ENCODE peak calls at places on chromosome 11, in four cellular contexts. G, W, U and P are unnamed samples.

GRCh38 chr11:124879229-124879998 is 14.2 kb downstream of the ROBO3 start:
- DNase-seq in G (no peak), W (no peak), U (no peak), P (no peak)

GRCh38 chr11:59185412-59185811 is 13.5 kb downstream of the DTX4 start:
- DNase-seq in G (no peak), W (no peak), U (no peak), P (no peak)

GRCh38 chr11:1751521-1751921 is 1.1 kb upstream of the IFITM10 start:
- DNase-seq in G (peak; percentile 36), W (no peak), U (no peak), P (no peak)

GRCh38 chr11:100445231-100445735 is 241.8 kb upstream of the ARHGAP42 start:
- DNase-seq in G (no peak), W (peak; percentile 14), U (no peak), P (peak; percentile 14)

GRCh38 chr11:37574361-37574760 is 976.3 kb upstream of the RAG2 start:
- DNase-seq in G (no peak), W (peak; percentile 77), U (no peak), P (no peak)

GRCh38 chr11:95078526-95078925 is 11.1 kb upstream of the ENDOD1 start:
- DNase-seq in G (no peak), W (no peak), U (no peak), P (no peak)

GRCh38 chr11:8252388-8252787 is 11.3 kb downstream of the LMO1 start:
- DNase-seq in G (no peak), W (no peak), U (no peak), P (no peak)

GRCh38 chr11:110022548-110022947 is 70.6 kb upstream of the ZC3H12C start:
- DNase-seq in G (no peak), W (no peak), U (no peak), P (no peak)

GRCh38 chr11:94577841-94578240 is 10.7 kb downstream of the PIWIL4 start:
- DNase-seq in G (no peak), W (no peak), U (no peak), P (no peak)

GRCh38 chr11:126754850-126755426 is 245.6 kb downstream of the KIRREL3 start:
- DNase-seq in G (no peak), W (no peak), U (no peak), P (no peak)

GRCh38 chr11:38839076-38839475 is 2241.0 kb upstream of the RAG2 start:
- DNase-seq in G (no peak), W (no peak), U (no peak), P (no peak)
- H3K27ac ChIP-seq in G (no peak overlapping the region), W (no peak overlapping the region), U (no peak overlapping the region), P (no peak overlapping the region)

GRCh38 chr11:19958218-19958617 is 202.1 kb downstream of the DBX1 start:
- DNase-seq in G (no peak), W (no peak), U (no peak), P (no peak)
- H3K27ac ChIP-seq in G (peak overlapping the region; percentile 18), W (no peak overlapping the region), U (no peak overlapping the region), P (no peak overlapping the region)

DNA sequence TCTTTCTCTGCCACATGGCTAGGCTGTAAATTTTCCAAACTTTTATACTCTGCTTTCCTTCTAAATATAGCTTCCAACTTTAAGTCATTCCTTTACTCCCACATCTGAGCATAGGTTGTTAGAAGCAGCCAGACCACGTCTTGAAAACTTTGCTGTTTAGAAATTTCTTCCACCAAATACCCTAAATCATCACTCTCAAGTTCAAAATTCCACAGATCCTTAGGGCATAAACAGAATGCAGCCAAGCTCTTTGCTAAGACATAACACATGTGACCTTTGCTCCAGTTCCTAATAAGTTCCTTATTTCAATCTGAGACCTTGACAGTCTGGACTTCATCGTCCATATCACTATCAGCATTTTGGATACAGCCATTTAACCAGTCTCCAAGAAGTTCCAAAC is 749.9 kb downstream of the METTL15 start:
- DNase-seq in G (no peak), W (no peak), U (no peak), P (no peak)
- H3K27ac ChIP-seq in G (no peak overlapping the region), W (no peak overlapping the region), U (no peak overlapping the region), P (no peak overlapping the region)

GRCh38 chr11:47127213-47127612 is 49.5 kb downstream of the ARFGAP2 start:
- DNase-seq in G (no peak), W (no peak), U (no peak), P (no peak)

GRCh38 chr11:47132981-47133380 is 43.7 kb downstream of the ARFGAP2 start:
- DNase-seq in G (no peak), W (no peak), U (no peak), P (no peak)

GRCh38 chr11:47132490-47132889 is 44.2 kb downstream of the ARFGAP2 start:
- DNase-seq in G (no peak), W (no peak), U (no peak), P (no peak)

GRCh38 chr11:47131136-47131535 is 45.5 kb downstream of the ARFGAP2 start:
- DNase-seq in G (no peak), W (no peak), U (no peak), P (no peak)

DNA sequence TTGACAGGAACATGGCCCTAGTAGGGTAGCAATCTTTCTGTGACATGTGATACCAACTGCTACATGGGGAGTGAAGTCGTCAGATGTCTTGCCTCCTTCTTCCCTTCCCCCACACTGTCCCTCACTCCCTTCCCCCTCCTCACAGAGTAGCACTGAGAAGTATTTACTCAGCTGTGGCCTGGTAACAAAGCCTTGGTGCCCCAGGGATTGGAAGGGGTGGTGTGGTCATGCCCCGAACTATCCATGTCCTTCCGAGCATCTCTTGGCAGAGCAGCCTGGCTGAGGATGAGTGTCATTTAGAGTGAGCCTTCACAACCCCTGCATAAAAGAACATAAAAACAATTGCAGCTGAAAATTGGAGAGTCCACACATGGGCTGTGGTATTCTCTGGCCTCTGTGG is 46.1 kb downstream of the ARFGAP2 start:
- DNase-seq in G (no peak), W (no peak), U (no peak), P (no peak)
- H3K27ac ChIP-seq in G (no peak overlapping the region), W (no peak overlapping the region), U (peak overlapping the region; percentile 45), P (no peak overlapping the region)

GRCh38 chr11:65489706-65490310 is 9.0 kb upstream of the MALAT1 start:
- DNase-seq in G (peak; percentile 46), W (peak; percentile 57), U (no peak), P (no peak)
- H3K27ac ChIP-seq in G (peak overlapping the region; percentile 97), W (peak overlapping the region; percentile 100), U (no peak overlapping the region), P (peak overlapping the region; percentile 100)

DNA sequence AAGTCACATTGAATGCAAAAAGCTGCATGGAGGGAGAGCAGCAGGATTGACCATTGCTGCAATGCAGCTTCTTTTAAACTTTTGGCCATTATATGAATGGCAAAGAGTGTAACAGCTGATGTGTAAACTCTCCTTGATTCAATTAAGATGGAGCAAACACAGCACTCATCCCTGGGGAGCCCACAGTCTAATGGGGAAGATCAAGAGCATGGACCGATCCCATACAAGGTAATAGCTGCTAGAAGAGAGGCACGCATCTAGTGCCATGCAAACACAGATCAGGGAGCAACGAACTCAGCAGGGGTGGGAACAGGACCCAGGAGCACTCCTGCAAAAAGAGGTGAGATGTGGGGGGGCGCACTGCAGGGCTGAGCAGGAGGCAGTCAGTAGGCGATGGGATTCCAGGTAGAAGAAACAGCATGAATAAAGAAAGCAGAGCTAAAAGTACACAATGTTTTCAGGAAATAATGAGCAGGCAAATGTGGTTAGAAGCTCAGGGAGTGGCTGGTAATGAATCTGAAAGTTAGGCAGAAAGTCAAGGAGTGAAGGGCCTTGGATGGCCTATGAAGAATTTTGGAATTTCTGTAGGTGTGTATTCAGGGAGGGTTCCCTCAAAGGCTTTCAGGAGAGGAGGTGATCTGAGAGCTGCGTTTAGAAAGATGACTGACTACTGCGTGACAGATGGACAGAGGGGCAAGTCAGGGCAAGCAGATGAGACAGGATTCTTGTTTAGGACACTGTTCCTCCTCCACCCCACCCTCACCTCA is 17.2 kb upstream of the BMAL1 start:
- DNase-seq in G (no peak), W (peak; percentile 8), U (no peak), P (no peak)
- H3K27ac ChIP-seq in G (peak overlapping the region; percentile 80), W (peak overlapping the region; percentile 83), U (no peak overlapping the region), P (no peak overlapping the region)

GRCh38 chr11:64097468-64098317 is 62.0 kb downstream of the FLRT1 start:
- DNase-seq in G (no peak), W (no peak), U (no peak), P (no peak)
- H3K27ac ChIP-seq in G (no peak overlapping the region), W (no peak overlapping the region), U (no peak overlapping the region), P (peak overlapping the region; percentile 83)

GRCh38 chr11:118689852-118690552 is 10.6 kb upstream of the TREH start:
- DNase-seq in G (peak; percentile 93), W (peak; percentile 73), U (peak; percentile 89), P (peak; percentile 94)

GRCh38 chr11:118689503-118689851 is 10.0 kb upstream of the TREH start:
- DNase-seq in G (peak; percentile 24), W (no peak), U (no peak), P (no peak)

GRCh38 chr11:118691926-118692830 is 12.7 kb upstream of the TREH start:
- DNase-seq in G (no peak), W (peak; percentile 31), U (no peak), P (no peak)

GRCh38 chr11:118688851-118689502 is 9.5 kb upstream of the TREH start:
- DNase-seq in G (no peak), W (no peak), U (no peak), P (no peak)

DNA sequence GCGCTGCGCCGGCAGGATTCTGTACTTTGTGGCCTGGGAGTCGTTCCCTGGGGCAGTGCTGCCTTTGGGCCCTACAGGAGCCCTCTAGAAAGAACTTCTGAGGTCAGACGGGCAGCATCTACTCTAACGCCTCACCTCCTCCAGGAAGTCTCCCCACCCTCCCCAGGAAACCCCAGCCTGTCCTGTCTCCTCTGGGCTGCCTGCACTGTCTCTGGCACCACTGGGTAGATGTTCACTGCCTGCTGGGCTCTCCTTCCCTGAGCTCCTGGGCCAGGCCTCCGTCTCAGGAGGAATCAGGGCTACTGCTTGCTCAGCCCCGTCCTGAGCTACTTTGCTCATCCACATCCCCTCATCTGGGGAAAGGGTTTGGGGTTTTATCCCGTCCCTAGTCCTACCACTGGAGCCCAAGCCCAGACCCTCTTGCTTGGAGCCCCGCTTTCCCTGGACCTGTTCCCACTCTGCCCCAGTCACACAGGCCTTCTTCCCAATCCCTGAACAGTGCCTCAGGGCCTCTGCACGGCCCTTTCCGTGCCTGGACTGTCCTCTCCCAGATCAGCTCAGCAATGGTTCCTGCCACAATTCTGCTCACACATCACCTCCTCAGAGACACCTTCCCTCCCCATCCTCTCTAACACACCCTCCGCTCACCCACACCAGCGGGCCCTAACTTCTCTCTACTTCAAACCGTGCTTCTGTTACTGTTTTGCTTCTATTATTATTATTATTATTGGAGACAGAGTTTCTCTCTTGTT is 11.3 kb upstream of the TREH start:
- DNase-seq in G (no peak), W (no peak), U (no peak), P (no peak)
- H3K27ac ChIP-seq in G (peak overlapping the region; percentile 73), W (no peak overlapping the region), U (no peak overlapping the region), P (peak overlapping the region; percentile 92)